ENCODE peak calls at places on chromosomes 12 and 14, in nine cellular contexts. One of them, this sample, is unnamed.

GRCh38 chr12:96766232-96766631 is 140.8 kb upstream of the NEDD1 start:
- DNase-seq in left lung: no peak
- DNase-seq in ovary: no peak
- DNase-seq in IMR-90: peak; percentile 3
- DNase-seq in cardiac muscle cell: no peak
- DNase-seq in psoas muscle: no peak
- DNase-seq in MM.1S: no peak
- DNase-seq in GM23338: peak; percentile 55
- DNase-seq in upper lobe of left lung: no peak
- DNase-seq in this sample: no peak

GRCh38 chr12:64186789-64187188 is 35.3 kb downstream of the KICS2 start:
- DNase-seq in GM23338: no peak
- DNase-seq in IMR-90: peak; percentile 47
- DNase-seq in psoas muscle: no peak
- DNase-seq in cardiac muscle cell: no peak
- DNase-seq in upper lobe of left lung: no peak
- DNase-seq in ovary: no peak
- DNase-seq in MM.1S: no peak
- DNase-seq in left lung: no peak
- DNase-seq in this sample: no peak

GRCh38 chr12:114440450-114441383 is 34.8 kb upstream of the TBX5 start:
- DNase-seq in ovary: no peak
- DNase-seq in psoas muscle: no peak
- DNase-seq in IMR-90: no peak
- DNase-seq in left lung: no peak
- DNase-seq in GM23338: peak; percentile 72
- DNase-seq in upper lobe of left lung: no peak
- DNase-seq in MM.1S: no peak
- DNase-seq in cardiac muscle cell: no peak
- DNase-seq in this sample: no peak

GRCh38 chr12:49347307-49348237 is 884 bp downstream of the DNAJC22 start:
- DNase-seq in IMR-90: peak; percentile 89
- DNase-seq in left lung: peak; percentile 78
- DNase-seq in cardiac muscle cell: peak; percentile 96
- DNase-seq in upper lobe of left lung: peak; percentile 68
- DNase-seq in GM23338: peak; percentile 83
- DNase-seq in MM.1S: peak; percentile 58
- DNase-seq in ovary: peak; percentile 84
- DNase-seq in psoas muscle: peak; percentile 73
- DNase-seq in this sample: peak; percentile 68

GRCh38 chr12:53726342-53726741 is 910 bp downstream of the CALCOCO1 start:
- DNase-seq in psoas muscle: no peak
- DNase-seq in left lung: no peak
- DNase-seq in GM23338: no peak
- DNase-seq in upper lobe of left lung: no peak
- DNase-seq in MM.1S: peak; percentile 55
- DNase-seq in IMR-90: no peak
- DNase-seq in ovary: no peak
- DNase-seq in cardiac muscle cell: no peak
- DNase-seq in this sample: no peak

GRCh38 chr12:92608418-92609091 is 94.2 kb upstream of the PLEKHG7 start:
- DNase-seq in MM.1S: peak; percentile 19
- DNase-seq in upper lobe of left lung: no peak
- DNase-seq in ovary: no peak
- DNase-seq in left lung: no peak
- DNase-seq in IMR-90: peak; percentile 67
- DNase-seq in psoas muscle: no peak
- DNase-seq in GM23338: peak; percentile 64
- DNase-seq in cardiac muscle cell: peak; percentile 63
- DNase-seq in this sample: no peak

GRCh38 chr14:71287567-71287966 is 380.3 kb downstream of the PCNX1 start:
- DNase-seq in MM.1S: no peak
- DNase-seq in psoas muscle: no peak
- DNase-seq in left lung: no peak
- DNase-seq in upper lobe of left lung: no peak
- DNase-seq in ovary: no peak
- DNase-seq in cardiac muscle cell: no peak
- DNase-seq in GM23338: no peak
- DNase-seq in IMR-90: no peak
- DNase-seq in this sample: no peak

GRCh38 chr14:54568821-54569591 is 2.1 kb downstream of the SAMD4A start:
- DNase-seq in IMR-90: peak; percentile 59
- DNase-seq in psoas muscle: no peak
- DNase-seq in ovary: no peak
- DNase-seq in upper lobe of left lung: no peak
- DNase-seq in MM.1S: no peak
- DNase-seq in left lung: no peak
- DNase-seq in cardiac muscle cell: peak; percentile 36
- DNase-seq in GM23338: no peak
- DNase-seq in this sample: no peak

GRCh38 chr14:63854330-63854729 is 1.5 kb downstream of the SYNE2 start:
- DNase-seq in upper lobe of left lung: no peak
- DNase-seq in ovary: no peak
- DNase-seq in MM.1S: no peak
- DNase-seq in GM23338: no peak
- DNase-seq in cardiac muscle cell: no peak
- DNase-seq in psoas muscle: no peak
- DNase-seq in IMR-90: no peak
- DNase-seq in left lung: no peak
- DNase-seq in this sample: no peak

GRCh38 chr12:52951126-52951525 is 2.2 kb downstream of the KRT18 start:
- DNase-seq in cardiac muscle cell: no peak
- DNase-seq in left lung: no peak
- DNase-seq in upper lobe of left lung: no peak
- DNase-seq in IMR-90: no peak
- DNase-seq in MM.1S: no peak
- DNase-seq in ovary: no peak
- DNase-seq in GM23338: no peak
- DNase-seq in psoas muscle: no peak
- DNase-seq in this sample: no peak

GRCh38 chr14:65095633-65096205 is 6.6 kb downstream of the MAX start:
- DNase-seq in upper lobe of left lung: peak; percentile 40
- DNase-seq in psoas muscle: peak; percentile 55
- DNase-seq in ovary: peak; percentile 44
- DNase-seq in GM23338: no peak
- DNase-seq in IMR-90: peak; percentile 74
- DNase-seq in MM.1S: no peak
- DNase-seq in cardiac muscle cell: peak; percentile 88
- DNase-seq in left lung: no peak
- DNase-seq in this sample: no peak

GRCh38 chr12:128388461-128388921 is 121.5 kb downstream of the TMEM132C start:
- DNase-seq in ovary: peak; percentile 29
- DNase-seq in left lung: no peak
- DNase-seq in IMR-90: no peak
- DNase-seq in psoas muscle: peak; percentile 19
- DNase-seq in upper lobe of left lung: no peak
- DNase-seq in GM23338: no peak
- DNase-seq in MM.1S: no peak
- DNase-seq in cardiac muscle cell: peak; percentile 34
- DNase-seq in this sample: peak; percentile 26

GRCh38 chr14:88998027-88998426 is 173.6 kb downstream of the TTC8 start:
- DNase-seq in ovary: no peak
- DNase-seq in left lung: no peak
- DNase-seq in IMR-90: no peak
- DNase-seq in cardiac muscle cell: no peak
- DNase-seq in upper lobe of left lung: no peak
- DNase-seq in GM23338: no peak
- DNase-seq in psoas muscle: no peak
- DNase-seq in MM.1S: no peak
- DNase-seq in this sample: no peak

GRCh38 chr12:6116481-6117021 is 7.9 kb downstream of the VWF start:
- DNase-seq in IMR-90: peak; percentile 15
- DNase-seq in left lung: no peak
- DNase-seq in psoas muscle: peak; percentile 30
- DNase-seq in cardiac muscle cell: peak; percentile 73
- DNase-seq in upper lobe of left lung: no peak
- DNase-seq in GM23338: no peak
- DNase-seq in ovary: no peak
- DNase-seq in MM.1S: no peak
- DNase-seq in this sample: no peak

GRCh38 chr12:31482816-31483215 is 108.1 kb downstream of the DENND5B start:
- DNase-seq in cardiac muscle cell: peak; percentile 66
- DNase-seq in GM23338: no peak
- DNase-seq in IMR-90: peak; percentile 51
- DNase-seq in left lung: no peak
- DNase-seq in ovary: no peak
- DNase-seq in psoas muscle: no peak
- DNase-seq in upper lobe of left lung: no peak
- DNase-seq in MM.1S: no peak
- DNase-seq in this sample: no peak

GRCh38 chr14:54435500-54435981 is 5.6 kb downstream of the CNIH1 start:
- DNase-seq in ovary: no peak
- DNase-seq in IMR-90: peak; percentile 84
- DNase-seq in cardiac muscle cell: peak; percentile 72
- DNase-seq in left lung: no peak
- DNase-seq in upper lobe of left lung: no peak
- DNase-seq in MM.1S: no peak
- DNase-seq in psoas muscle: no peak
- DNase-seq in GM23338: no peak
- DNase-seq in this sample: no peak

GRCh38 chr12:98606367-98606985 is 13.0 kb downstream of the SLC25A3 start:
- DNase-seq in IMR-90: no peak
- DNase-seq in MM.1S: no peak
- DNase-seq in psoas muscle: no peak
- DNase-seq in cardiac muscle cell: peak; percentile 15
- DNase-seq in GM23338: no peak
- DNase-seq in left lung: no peak
- DNase-seq in ovary: no peak
- DNase-seq in upper lobe of left lung: no peak
- DNase-seq in this sample: no peak
- TF ChIP-seq CTCF in IMR-90: peak; percentile 9
- TF ChIP-seq CTCF in MM.1S: no peak
- TF ChIP-seq CTCF in psoas muscle: no peak
- TF ChIP-seq CTCF in cardiac muscle cell: peak; percentile 12
- TF ChIP-seq CTCF in GM23338: no peak
- TF ChIP-seq CTCF in left lung: no peak
- TF ChIP-seq CTCF in ovary: no peak
- TF ChIP-seq CTCF in upper lobe of left lung: no peak
- TF ChIP-seq CTCF in this sample: no peak

GRCh38 chr12:13359636-13360035 is 163.1 kb downstream of the EMP1 start:
- DNase-seq in ovary: no peak
- DNase-seq in GM23338: no peak
- DNase-seq in cardiac muscle cell: no peak
- DNase-seq in upper lobe of left lung: no peak
- DNase-seq in IMR-90: no peak
- DNase-seq in MM.1S: no peak
- DNase-seq in psoas muscle: no peak
- DNase-seq in left lung: no peak
- DNase-seq in this sample: no peak
- H3K4me3 ChIP-seq in ovary: no peak overlapping the region
- H3K4me3 ChIP-seq in GM23338: no peak overlapping the region
- H3K4me3 ChIP-seq in cardiac muscle cell: no peak overlapping the region
- H3K4me3 ChIP-seq in upper lobe of left lung: no peak overlapping the region
- H3K4me3 ChIP-seq in IMR-90: no peak overlapping the region
- H3K4me3 ChIP-seq in MM.1S: no peak overlapping the region
- H3K4me3 ChIP-seq in psoas muscle: no peak overlapping the region
- H3K4me3 ChIP-seq in left lung: no peak overlapping the region
- H3K4me3 ChIP-seq in this sample: no peak overlapping the region

GRCh38 chr14:91343051-91343450 is 74.6 kb downstream of the CCDC88C start:
- DNase-seq in upper lobe of left lung: no peak
- DNase-seq in cardiac muscle cell: no peak
- DNase-seq in psoas muscle: no peak
- DNase-seq in ovary: no peak
- DNase-seq in left lung: no peak
- DNase-seq in IMR-90: no peak
- DNase-seq in MM.1S: no peak
- DNase-seq in GM23338: no peak
- DNase-seq in this sample: no peak
- H3K4me1 ChIP-seq in upper lobe of left lung: peaks cover 30% of the 10 kb centered on the region
- H3K4me1 ChIP-seq in cardiac muscle cell: peaks cover 11% of the 10 kb centered on the region
- H3K4me1 ChIP-seq in psoas muscle: no peaks in the 10 kb centered on the region
- H3K4me1 ChIP-seq in ovary: peaks cover 2% of the 10 kb centered on the region
- H3K4me1 ChIP-seq in left lung: no peaks in the 10 kb centered on the region
- H3K4me1 ChIP-seq in IMR-90: no peaks in the 10 kb centered on the region
- H3K4me1 ChIP-seq in MM.1S: peaks cover 12% of the 10 kb centered on the region
- H3K4me1 ChIP-seq in GM23338: no peaks in the 10 kb centered on the region
- H3K4me1 ChIP-seq in this sample: peaks cover 28% of the 10 kb centered on the region

GRCh38 chr12:15699886-15700285 is 89.3 kb downstream of the EPS8 start:
- DNase-seq in IMR-90: no peak
- DNase-seq in ovary: no peak
- DNase-seq in left lung: no peak
- DNase-seq in MM.1S: no peak
- DNase-seq in GM23338: no peak
- DNase-seq in psoas muscle: no peak
- DNase-seq in upper lobe of left lung: no peak
- DNase-seq in cardiac muscle cell: no peak
- DNase-seq in this sample: no peak
- TF ChIP-seq CTCF in IMR-90: no peak
- TF ChIP-seq CTCF in ovary: no peak
- TF ChIP-seq CTCF in left lung: no peak
- TF ChIP-seq CTCF in MM.1S: no peak
- TF ChIP-seq CTCF in GM23338: no peak
- TF ChIP-seq CTCF in psoas muscle: no peak
- TF ChIP-seq CTCF in upper lobe of left lung: no peak
- TF ChIP-seq CTCF in cardiac muscle cell: no peak
- TF ChIP-seq CTCF in this sample: no peak

DNA sequence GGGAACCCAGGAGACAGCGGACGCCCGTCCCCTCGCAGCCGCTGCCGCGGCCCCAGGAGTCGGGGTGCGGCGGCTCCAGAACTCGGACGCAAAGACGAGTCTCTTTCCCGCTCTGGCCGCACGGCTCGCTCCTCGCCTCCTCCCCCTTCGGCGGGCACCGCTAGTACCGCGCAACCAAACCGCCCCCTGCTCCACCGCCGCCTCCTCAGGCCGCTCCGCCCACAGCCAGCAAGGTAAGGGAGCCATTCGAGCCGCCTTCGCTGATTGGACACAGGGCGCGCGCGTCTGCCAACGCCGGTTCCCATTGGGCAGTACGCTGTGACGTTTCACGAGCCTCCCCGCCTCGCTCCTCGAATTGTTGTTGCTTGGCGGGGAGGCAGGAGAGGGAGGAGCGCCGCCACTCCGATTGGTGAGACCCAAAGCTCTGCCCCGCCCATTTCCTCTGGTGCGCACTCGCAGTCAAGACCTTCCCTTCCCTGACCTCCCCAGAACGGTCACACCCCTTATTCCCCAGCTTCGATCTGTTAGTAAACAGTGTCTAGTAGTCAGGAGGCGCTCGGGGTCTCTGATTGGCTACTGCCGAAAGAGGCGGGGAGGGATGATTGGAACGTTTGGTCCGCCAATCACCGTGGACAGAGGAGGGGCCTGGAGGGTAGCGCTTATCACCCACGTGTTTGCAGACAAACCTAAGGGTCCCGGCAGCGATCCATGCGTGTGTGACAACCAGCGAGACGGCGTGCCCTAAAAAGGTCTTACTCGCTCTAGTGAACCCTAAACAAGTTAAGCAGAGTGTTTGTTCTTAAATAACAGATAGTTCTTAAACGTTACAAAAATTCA is at the start of gene RPS6KA5:
- DNase-seq in left lung: peak; percentile 100
- DNase-seq in GM23338: peak; percentile 100
- DNase-seq in cardiac muscle cell: peak; percentile 100
- DNase-seq in upper lobe of left lung: peak; percentile 100
- DNase-seq in psoas muscle: peak; percentile 100
- DNase-seq in ovary: peak; percentile 100
- DNase-seq in MM.1S: peak; percentile 98
- DNase-seq in IMR-90: peak; percentile 100
- DNase-seq in this sample: peak; percentile 99
- H3K4me3 ChIP-seq in left lung: peak within 1 kb of the TSS; percentile 72
- H3K4me3 ChIP-seq in GM23338: peak within 1 kb of the TSS; percentile 92
- H3K4me3 ChIP-seq in cardiac muscle cell: peak within 1 kb of the TSS; percentile 90
- H3K4me3 ChIP-seq in upper lobe of left lung: peak within 1 kb of the TSS; percentile 97
- H3K4me3 ChIP-seq in psoas muscle: peak within 1 kb of the TSS; percentile 83
- H3K4me3 ChIP-seq in ovary: peak within 1 kb of the TSS; percentile 95
- H3K4me3 ChIP-seq in MM.1S: peak within 1 kb of the TSS; percentile 73
- H3K4me3 ChIP-seq in IMR-90: peak within 1 kb of the TSS; percentile 68
- H3K4me3 ChIP-seq in this sample: peak within 1 kb of the TSS; percentile 66